ENCODE peak calls at places on chromosomes 2 and 18, in four cellular contexts. G, N, V and T are unnamed samples.

GRCh38 chr2:28000287-28000686 is 109.8 kb downstream of the BABAM2 start:
- DNase-seq in G (no peak), N (no peak), V (no peak), T (no peak)

GRCh38 chr18:75915941-75916640 is 488.6 kb upstream of the SMIM21 start:
- DNase-seq in G (peak), N (no peak), V (no peak), T (no peak)

GRCh38 chr18:59742325-59743111 is 45.3 kb upstream of the CCBE1 start:
- DNase-seq in G (no peak), N (no peak), V (no peak), T (no peak)

GRCh38 chr2:55236992-55237543 is 4.6 kb downstream of the RPS27A start:
- DNase-seq in G (no peak), N (no peak), V (no peak), T (no peak)

GRCh38 chr2:235031686-235032373 is 80.0 kb downstream of the SH3BP4 start:
- DNase-seq in G (no peak), N (no peak), V (no peak), T (no peak)

GRCh38 chr2:217407466-217407865 is 547.6 kb upstream of the TNP1 start:
- DNase-seq in G (no peak), N (no peak), V (no peak), T (no peak)

GRCh38 chr2:127986548-127987079 is 41.2 kb downstream of the SAP130 start:
- DNase-seq in G (peak), N (no peak), V (no peak), T (no peak)

GRCh38 chr2:121330921-121331320 is 45.9 kb upstream of the TFCP2L1 start:
- DNase-seq in G (no peak), N (no peak), V (no peak), T (no peak)

GRCh38 chr2:9734308-9734707 is 103.5 kb upstream of the YWHAQ start:
- DNase-seq in G (no peak), N (no peak), V (no peak), T (no peak)

GRCh38 chr2:112033600-112033999 is 21.5 kb upstream of the TMEM87B start:
- DNase-seq in G (no peak), N (no peak), V (no peak), T (peak)

GRCh38 chr2:15799432-15799827 is 140.9 kb upstream of the MYCN start:
- DNase-seq in G (no peak), N (no peak), V (no peak), T (no peak)

GRCh38 chr2:117085256-117085655 is 729.2 kb upstream of the DDX18 start:
- DNase-seq in G (no peak), N (no peak), V (no peak), T (no peak)

GRCh38 chr2:9380702-9381628 is 42.4 kb downstream of the ITGB1BP1 start:
- DNase-seq in G (no peak), N (no peak), V (peak), T (peak)

GRCh38 chr18:34901299-34901698 is 139.9 kb upstream of the MAPRE2 start:
- DNase-seq in G (no peak), N (no peak), V (no peak), T (peak)

GRCh38 chr18:9861933-9862332 is 23.8 kb upstream of the TXNDC2 start:
- DNase-seq in G (no peak), N (no peak), V (no peak), T (no peak)

GRCh38 chr18:58662118-58662517 is 9.1 kb upstream of the MALT1 start:
- DNase-seq in G (no peak), N (no peak), V (no peak), T (no peak)

GRCh38 chr2:102621630-102622029 is 2.3 kb downstream of the SLC9A2 start:
- DNase-seq in G (no peak), N (no peak), V (no peak), T (no peak)

GRCh38 chr2:105769504-105769903 is 24.8 kb downstream of the NCK2 start:
- DNase-seq in G (no peak), N (no peak), V (no peak), T (no peak)

GRCh38 chr2:45909677-45910191 is 258.3 kb downstream of the PRKCE start:
- DNase-seq in G (peak), N (no peak), V (no peak), T (peak)

GRCh38 chr18:29060349-29060748 is 883.4 kb upstream of the CDH2 start:
- DNase-seq in G (no peak), N (no peak), V (no peak), T (peak)